ENCODE peak calls at places on chromosomes 3 and 15, in eight cellular contexts. F, J, Y, K, C, X, W and P are unnamed samples.

GRCh38 chr15:79886119-79886518 is 10.7 kb downstream of the MTHFS start:
- DNase-seq in F (no peak), J (no peak), Y (no peak), K (no peak), C (no peak), X (no peak), W (no peak), P (no peak)

GRCh38 chr3:132034486-132035464 is at the start of gene CPNE4:
- DNase-seq in F (peak; percentile 15), J (peak; percentile 81), Y (peak; percentile 47), K (peak; percentile 65), C (no peak), X (peak; percentile 91), W (peak; percentile 71), P (peak; percentile 86)

GRCh38 chr3:42745776-42746454 is 27.1 kb downstream of the CCDC13 start:
- DNase-seq in F (no peak), J (no peak), Y (no peak), K (no peak), C (no peak), X (no peak), W (no peak), P (no peak)

GRCh38 chr3:149528344-149528657 is 53.8 kb downstream of the TM4SF4 start:
- DNase-seq in F (no peak), J (no peak), Y (no peak), K (no peak), C (no peak), X (no peak), W (no peak), P (no peak)

GRCh38 chr3:145739926-145740325 is 421.1 kb downstream of the PLOD2 start:
- DNase-seq in F (no peak), J (peak; percentile 33), Y (no peak), K (no peak), C (no peak), X (no peak), W (no peak), P (no peak)

GRCh38 chr3:102492300-102492699 is 57.5 kb downstream of the ZPLD1 start:
- DNase-seq in F (no peak), J (no peak), Y (no peak), K (no peak), C (no peak), X (no peak), W (no peak), P (no peak)

GRCh38 chr15:39629376-39629775 is 48.5 kb downstream of the THBS1 start:
- DNase-seq in F (peak; percentile 62), J (peak; percentile 84), Y (no peak), K (peak; percentile 66), C (no peak), X (no peak), W (no peak), P (no peak)

GRCh38 chr3:110881069-110881468 is 190.5 kb upstream of the NECTIN3 start:
- DNase-seq in F (no peak), J (peak; percentile 83), Y (peak; percentile 1), K (peak; percentile 54), C (no peak), X (peak; percentile 40), W (peak; percentile 8), P (peak; percentile 49)

GRCh38 chr15:48090666-48091065 is 30.1 kb upstream of the SLC24A5 start:
- DNase-seq in F (no peak), J (no peak), Y (no peak), K (no peak), C (no peak), X (peak; percentile 44), W (no peak), P (peak; percentile 90)

GRCh38 chr3:126516152-126516935 is 1.2 kb downstream of the UROC1 start:
- DNase-seq in F (no peak), J (no peak), Y (no peak), K (no peak), C (no peak), X (no peak), W (no peak), P (no peak)

GRCh38 chr3:83928391-83928790 is 1030.4 kb upstream of the CADM2 start:
- DNase-seq in F (no peak), J (peak; percentile 33), Y (no peak), K (peak; percentile 34), C (peak; percentile 17), X (peak; percentile 41), W (no peak), P (peak; percentile 40)

GRCh38 chr3:72183489-72183888 is 398.5 kb upstream of the PROK2 start:
- DNase-seq in F (no peak), J (no peak), Y (no peak), K (no peak), C (no peak), X (no peak), W (no peak), P (no peak)

GRCh38 chr3:29322586-29322985 is 41.7 kb downstream of the RBMS3 start:
- DNase-seq in F (no peak), J (no peak), Y (no peak), K (no peak), C (no peak), X (no peak), W (no peak), P (no peak)

GRCh38 chr15:45166792-45167630 is 20.8 kb downstream of the SHF start:
- DNase-seq in F (peak; percentile 77), J (peak; percentile 86), Y (peak; percentile 62), K (peak; percentile 68), C (no peak), X (peak; percentile 96), W (peak; percentile 89), P (peak; percentile 91)

GRCh38 chr3:126083138-126083445 is 832 bp downstream of the SLC41A3 start:
- DNase-seq in F (no peak), J (no peak), Y (no peak), K (no peak), C (no peak), X (no peak), W (no peak), P (no peak)

GRCh38 chr3:191385101-191385500 is 54.8 kb upstream of the UTS2B start:
- DNase-seq in F (no peak), J (no peak), Y (no peak), K (no peak), C (no peak), X (no peak), W (no peak), P (no peak)

GRCh38 chr3:10283638-10284037 is 9.1 kb downstream of the GHRL start:
- DNase-seq in F (no peak), J (peak; percentile 80), Y (no peak), K (no peak), C (no peak), X (no peak), W (no peak), P (peak; percentile 25)

GRCh38 chr3:49625971-49626640 is 48.0 kb upstream of the APEH start:
- DNase-seq in F (no peak), J (no peak), Y (no peak), K (no peak), C (no peak), X (no peak), W (no peak), P (no peak)

GRCh38 chr15:101057841-101058407 is 138.8 kb downstream of the LRRK1 start:
- DNase-seq in F (no peak), J (no peak), Y (no peak), K (no peak), C (no peak), X (no peak), W (no peak), P (no peak)

GRCh38 chr3:170205302-170205701 is 16.9 kb upstream of the PRKCI start:
- DNase-seq in F (no peak), J (no peak), Y (no peak), K (no peak), C (no peak), X (no peak), W (no peak), P (no peak)

GRCh38 chr3:184177331-184177731 is 2.7 kb downstream of the AP2M1 start:
- DNase-seq in F (no peak), J (peak; percentile 32), Y (no peak), K (peak; percentile 66), C (no peak), X (peak; percentile 74), W (no peak), P (no peak)

GRCh38 chr15:48935236-48935635 is 28.5 kb downstream of the SHC4 start:
- DNase-seq in F (no peak), J (peak; percentile 14), Y (no peak), K (peak; percentile 67), C (no peak), X (no peak), W (no peak), P (no peak)

GRCh38 chr3:49930241-49930690 is 655 bp upstream of the MON1A start:
- DNase-seq in F (no peak), J (no peak), Y (no peak), K (no peak), C (no peak), X (peak; percentile 49), W (no peak), P (no peak)

GRCh38 chr3:111238896-111239295 is 167.3 kb downstream of the NECTIN3 start:
- DNase-seq in F (no peak), J (peak; percentile 15), Y (no peak), K (no peak), C (no peak), X (no peak), W (no peak), P (no peak)

GRCh38 chr15:65659502-65660052 is 37.8 kb downstream of the SLC24A1 start:
- DNase-seq in F (no peak), J (no peak), Y (no peak), K (no peak), C (no peak), X (no peak), W (no peak), P (no peak)

GRCh38 chr15:78085928-78086327 is 6.4 kb upstream of the SH2D7 start:
- DNase-seq in F (no peak), J (no peak), Y (no peak), K (no peak), C (no peak), X (no peak), W (no peak), P (no peak)

GRCh38 chr15:77002436-77002835 is 7.5 kb downstream of the PSTPIP1 start:
- DNase-seq in F (no peak), J (no peak), Y (no peak), K (no peak), C (no peak), X (no peak), W (no peak), P (no peak)

GRCh38 chr3:72011495-72011894 is 226.5 kb upstream of the PROK2 start:
- DNase-seq in F (no peak), J (peak; percentile 93), Y (no peak), K (no peak), C (no peak), X (no peak), W (no peak), P (no peak)

GRCh38 chr15:100468265-100468664 is 60.5 kb downstream of the CERS3 start:
- DNase-seq in F (no peak), J (peak; percentile 76), Y (no peak), K (no peak), C (no peak), X (no peak), W (peak; percentile 10), P (no peak)

GRCh38 chr3:123698813-123699212 is 114.0 kb upstream of the HACD2 start:
- DNase-seq in F (no peak), J (no peak), Y (no peak), K (no peak), C (no peak), X (no peak), W (no peak), P (no peak)

GRCh38 chr15:40302981-40303380 is 4.8 kb downstream of the PLCB2 start:
- DNase-seq in F (no peak), J (no peak), Y (no peak), K (no peak), C (no peak), X (no peak), W (no peak), P (no peak)

GRCh38 chr15:95495033-95495541 is 835.4 kb upstream of the NR2F2 start:
- DNase-seq in F (no peak), J (no peak), Y (peak; percentile 3), K (no peak), C (no peak), X (no peak), W (no peak), P (no peak)

GRCh38 chr3:186138272-186138981 is 29.5 kb upstream of the ETV5 start:
- DNase-seq in F (no peak), J (no peak), Y (no peak), K (no peak), C (no peak), X (no peak), W (no peak), P (no peak)